ENCODE peak calls at places on chromosomes 16 and 17, in six cellular contexts. W, U, A, B, M and V are unnamed samples.

GRCh38 chr16:74990832-74991231 is 5.9 kb upstream of the WDR59 start:
- DNase-seq in M (no peak), B (no peak), U (no peak), A (no peak), W (no peak), V (no peak)

GRCh38 chr17:44915727-44916058 is 393 bp upstream of the GFAP start:
- DNase-seq in U (no peak), A (no peak), M (no peak), B (no peak), W (no peak), V (no peak)

GRCh38 chr17:67059372-67059771 is 15.0 kb downstream of the CACNG1 start:
- DNase-seq in W (peak), U (no peak), B (no peak), A (no peak), M (no peak), V (peak)

GRCh38 chr16:66369055-66369592 is 2.6 kb downstream of the CDH5 start:
- DNase-seq in A (peak), B (no peak), M (no peak), W (no peak), U (no peak), V (no peak)

GRCh38 chr17:44123356-44124117 is at the start of gene HDAC5:
- DNase-seq in W (peak), B (peak), A (peak), M (peak), U (peak), V (peak)

GRCh38 chr16:87860553-87861299 is 8.6 kb downstream of the SLC7A5 start:
- DNase-seq in M (no peak), A (peak), U (no peak), W (peak), B (peak), V (no peak)

GRCh38 chr17:65472602-65473001 is 88.8 kb downstream of the AXIN2 start:
- DNase-seq in U (no peak), B (no peak), M (no peak), A (no peak), W (peak), V (no peak)

GRCh38 chr16:89845417-89845816 is 17.1 kb downstream of the SPIRE2 start:
- DNase-seq in U (no peak), M (peak), B (no peak), A (no peak), W (no peak), V (no peak)

GRCh38 chr17:20008242-20009051 is 712 bp upstream of the SPECC1 start:
- DNase-seq in A (peak), U (no peak), M (peak), B (no peak), W (no peak), V (no peak)

GRCh38 chr17:19418312-19418992 is 7.4 kb downstream of the RNF112 start:
- DNase-seq in U (no peak), A (no peak), B (no peak), M (no peak), W (no peak), V (no peak)

GRCh38 chr16:85168732-85169256 is 56.5 kb upstream of the CIBAR2 start:
- DNase-seq in B (peak), U (no peak), A (peak), W (peak), M (no peak), V (no peak)

GRCh38 chr16:27924411-27925118 is 138.9 kb downstream of the GSG1L start:
- DNase-seq in B (no peak), M (no peak), W (no peak), U (no peak), A (no peak), V (no peak)

GRCh38 chr17:70332356-70332755 is 163.0 kb downstream of the KCNJ2 start:
- DNase-seq in W (no peak), A (no peak), B (no peak), M (no peak), U (no peak), V (no peak)

DNA sequence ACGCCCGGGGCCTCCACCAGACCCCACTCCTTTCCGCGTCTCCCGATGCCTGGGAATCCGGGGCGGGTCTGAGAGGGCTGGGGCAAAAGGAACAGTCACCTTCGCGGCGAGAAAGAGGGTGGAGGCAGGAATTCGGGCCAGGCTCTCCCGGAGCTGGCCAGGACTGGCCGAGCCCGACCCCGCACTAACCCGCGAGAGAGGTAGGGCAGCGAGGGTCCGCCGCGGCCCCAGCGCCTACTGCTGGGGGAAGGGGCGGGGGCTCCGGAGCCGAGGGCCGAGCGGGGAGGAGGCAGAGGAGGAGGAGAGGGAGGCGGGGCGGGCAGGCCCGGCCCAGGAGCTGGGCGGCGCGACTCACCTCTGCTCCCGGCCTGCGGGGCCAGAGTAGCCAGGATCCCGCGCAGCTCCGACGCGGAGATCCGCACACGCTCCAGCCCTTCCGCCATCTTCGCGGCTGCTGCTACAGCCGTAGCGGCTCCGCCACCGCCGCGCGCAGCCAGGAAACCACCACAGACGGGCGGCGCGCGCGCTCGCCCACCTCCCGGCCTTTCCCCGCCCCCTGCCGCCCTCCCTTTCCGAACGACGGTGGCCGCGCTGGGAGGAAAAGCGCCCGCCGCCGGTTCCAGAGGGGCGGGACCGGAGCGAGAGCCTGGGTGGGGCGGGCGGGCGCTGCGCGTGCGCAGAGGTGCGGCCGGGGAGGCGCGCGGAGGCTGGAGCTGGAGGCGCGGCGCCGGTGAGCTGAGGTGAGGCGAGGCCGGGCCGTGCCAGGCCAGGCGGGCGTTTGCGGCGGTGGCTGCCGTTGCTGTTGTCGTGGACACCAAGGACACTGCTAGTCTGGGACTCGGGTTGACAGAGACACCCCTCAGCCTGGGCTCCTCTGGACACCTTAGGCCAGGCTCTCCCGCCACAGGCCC is at the start of the genes SMG6 and SRR:
- DNase-seq in W (peak), B (peak), A (peak), M (peak), U (peak), V (peak)
- TF ChIP-seq POLR2A in W (peak), B (peak), A (peak), M (peak), U (no peak), V (no peak)

DNA sequence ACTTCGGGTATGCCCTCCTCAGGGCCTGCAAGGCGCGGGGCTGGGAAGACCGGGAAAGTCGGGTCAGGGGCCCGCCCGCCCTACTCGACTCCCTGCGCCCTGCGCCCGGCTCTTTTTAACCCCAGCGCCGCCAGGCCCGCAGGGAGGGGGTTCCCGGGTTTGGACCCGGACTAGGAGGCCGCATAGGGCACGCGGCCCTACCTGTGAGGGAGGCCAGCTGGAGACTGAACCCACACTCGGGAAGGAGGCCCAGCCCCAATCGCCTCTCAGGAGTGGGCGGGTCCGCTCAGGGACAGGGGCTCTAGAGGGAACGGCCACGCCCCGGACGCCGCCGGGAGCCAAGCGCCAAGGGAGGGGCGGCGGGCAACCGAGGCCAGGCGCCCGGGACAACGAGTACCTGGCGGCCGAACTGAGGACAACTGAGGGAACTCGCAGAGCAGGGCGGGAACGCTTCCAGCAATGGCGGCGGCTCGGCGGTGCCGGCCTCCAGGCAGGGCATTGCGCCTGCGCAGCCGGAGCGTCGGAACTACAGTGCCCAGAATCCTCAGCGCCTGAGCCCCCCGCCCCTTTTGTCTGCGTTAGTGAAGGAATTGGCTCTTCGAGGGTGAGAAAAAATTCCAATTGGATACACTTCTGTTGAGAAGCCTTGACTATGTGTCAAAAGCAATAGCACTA is at the start of gene ZNF624:
- DNase-seq in W (peak), B (peak), U (peak), A (peak), M (peak), V (peak)
- TF ChIP-seq POLR2A in W (peak), B (peak), U (no peak), A (peak), M (peak), V (no peak)

GRCh38 chr16:84031556-84031955 is 11.0 kb downstream of the SLC38A8 start:
- DNase-seq in B (no peak), U (no peak), W (no peak), M (no peak), A (no peak), V (no peak)
- TF ChIP-seq POLR2A in B (no peak), U (no peak), W (no peak), M (no peak), A (no peak), V (no peak)

DNA sequence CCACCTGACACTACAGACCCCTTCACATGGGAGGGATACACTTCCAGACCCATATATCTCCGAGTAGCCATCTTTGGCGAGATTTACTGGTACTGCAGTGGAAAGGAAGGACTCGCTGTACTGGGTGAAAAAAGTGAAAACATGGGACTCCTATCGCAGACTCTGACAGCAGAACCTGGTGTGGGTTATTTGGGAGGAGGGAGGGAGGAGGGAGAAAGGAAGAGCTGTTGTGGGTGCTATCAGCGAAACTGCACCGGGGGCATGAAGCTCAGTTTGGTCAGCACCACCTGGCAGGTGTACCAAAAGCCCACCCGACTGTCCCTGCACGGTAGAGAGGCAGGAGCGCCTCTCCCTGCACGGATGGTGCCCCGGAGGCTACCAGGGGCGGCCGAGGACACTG is 5.0 kb downstream of the HBQ1 start:
- DNase-seq in B (no peak), U (no peak), M (no peak), W (no peak), A (no peak), V (no peak)
- TF ChIP-seq POLR2A in B (no peak), U (no peak), M (no peak), W (no peak), A (no peak), V (no peak)

GRCh38 chr17:35144840-35145239 is 2.7 kb upstream of the NLE1 start:
- DNase-seq in W (no peak), A (no peak), B (no peak), U (no peak), M (no peak), V (no peak)

GRCh38 chr17:35146214-35146833 is 1.3 kb upstream of the UNC45B start:
- DNase-seq in A (no peak), U (no peak), M (no peak), B (no peak), W (no peak), V (no peak)

GRCh38 chr17:35148144-35148543 is 527 bp downstream of the UNC45B start:
- DNase-seq in U (no peak), A (no peak), M (no peak), W (peak), B (no peak), V (no peak)

GRCh38 chr17:35149941-35150340 is 2.3 kb downstream of the UNC45B start:
- DNase-seq in B (no peak), M (no peak), W (no peak), U (no peak), A (no peak), V (no peak)

GRCh38 chr17:35147313-35147982 is at the start of gene UNC45B:
- DNase-seq in U (no peak), B (no peak), M (no peak), W (peak), A (peak), V (no peak)
- TF ChIP-seq POLR2A in U (no peak), B (no peak), M (no peak), W (peak), A (peak), V (no peak)

GRCh38 chr17:76498886-76499667 is 2.1 kb downstream of the RHBDF2 start:
- DNase-seq in A (no peak), M (no peak), U (no peak), B (no peak), W (peak), V (no peak)
- TF ChIP-seq POLR2A in A (no peak), M (no peak), U (no peak), B (no peak), W (no peak), V (no peak)